ENCODE peak calls at places on chromosomes 2 and 18, in four cellular contexts. One of them, this sample, is unnamed.

GRCh38 chr2:173346035-173346434 is 8.6 kb upstream of the CDCA7 start:
- DNase-seq in AG04449: no peak
- DNase-seq in tibial artery: no peak
- DNase-seq in aorta: no peak
- DNase-seq in this sample: no peak

GRCh38 chr2:114807666-114808065 is 365.2 kb downstream of the DPP10 start:
- DNase-seq in aorta: no peak
- DNase-seq in tibial artery: no peak
- DNase-seq in AG04449: no peak
- DNase-seq in this sample: no peak

GRCh38 chr2:218039171-218039570 is 29.9 kb upstream of the RUFY4 start:
- DNase-seq in aorta: no peak
- DNase-seq in AG04449: no peak
- DNase-seq in tibial artery: no peak
- DNase-seq in this sample: no peak

GRCh38 chr2:99841749-99842148 is 300.6 kb downstream of the AFF3 start:
- DNase-seq in AG04449: no peak
- DNase-seq in tibial artery: no peak
- DNase-seq in aorta: no peak
- DNase-seq in this sample: peak

GRCh38 chr18:79672490-79673276 is 6.9 kb upstream of the CTDP1 start:
- DNase-seq in AG04449: no peak
- DNase-seq in aorta: no peak
- DNase-seq in tibial artery: no peak
- DNase-seq in this sample: no peak

GRCh38 chr2:186427970-186428369 is 58.1 kb upstream of the ZC3H15 start:
- DNase-seq in aorta: no peak
- DNase-seq in tibial artery: no peak
- DNase-seq in AG04449: no peak
- DNase-seq in this sample: no peak

GRCh38 chr2:196162586-196163180 is 8.7 kb downstream of the STK17B start:
- DNase-seq in aorta: no peak
- DNase-seq in tibial artery: no peak
- DNase-seq in AG04449: no peak
- DNase-seq in this sample: no peak

GRCh38 chr2:156625360-156625995 is 189.3 kb downstream of the GPD2 start:
- DNase-seq in AG04449: no peak
- DNase-seq in aorta: no peak
- DNase-seq in tibial artery: no peak
- DNase-seq in this sample: no peak

GRCh38 chr2:231883468-231883881 is 42.7 kb downstream of the NPPC start:
- DNase-seq in AG04449: no peak
- DNase-seq in aorta: no peak
- DNase-seq in tibial artery: no peak
- DNase-seq in this sample: peak

GRCh38 chr2:86049529-86049928 is 56.2 kb downstream of the POLR1A start:
- DNase-seq in AG04449: no peak
- DNase-seq in tibial artery: peak
- DNase-seq in aorta: no peak
- DNase-seq in this sample: no peak
- H3K4me3 ChIP-seq in AG04449: no peak
- H3K4me3 ChIP-seq in tibial artery: no peak
- H3K4me3 ChIP-seq in aorta: no peak
- H3K4me3 ChIP-seq in this sample: no peak

GRCh38 chr18:22324191-22325131 is 93.3 kb downstream of the CTAGE1 start:
- DNase-seq in aorta: peak
- DNase-seq in AG04449: no peak
- DNase-seq in tibial artery: peak
- DNase-seq in this sample: no peak
- H3K4me3 ChIP-seq in aorta: peak
- H3K4me3 ChIP-seq in AG04449: peak
- H3K4me3 ChIP-seq in tibial artery: peak
- H3K4me3 ChIP-seq in this sample: peak

DNA sequence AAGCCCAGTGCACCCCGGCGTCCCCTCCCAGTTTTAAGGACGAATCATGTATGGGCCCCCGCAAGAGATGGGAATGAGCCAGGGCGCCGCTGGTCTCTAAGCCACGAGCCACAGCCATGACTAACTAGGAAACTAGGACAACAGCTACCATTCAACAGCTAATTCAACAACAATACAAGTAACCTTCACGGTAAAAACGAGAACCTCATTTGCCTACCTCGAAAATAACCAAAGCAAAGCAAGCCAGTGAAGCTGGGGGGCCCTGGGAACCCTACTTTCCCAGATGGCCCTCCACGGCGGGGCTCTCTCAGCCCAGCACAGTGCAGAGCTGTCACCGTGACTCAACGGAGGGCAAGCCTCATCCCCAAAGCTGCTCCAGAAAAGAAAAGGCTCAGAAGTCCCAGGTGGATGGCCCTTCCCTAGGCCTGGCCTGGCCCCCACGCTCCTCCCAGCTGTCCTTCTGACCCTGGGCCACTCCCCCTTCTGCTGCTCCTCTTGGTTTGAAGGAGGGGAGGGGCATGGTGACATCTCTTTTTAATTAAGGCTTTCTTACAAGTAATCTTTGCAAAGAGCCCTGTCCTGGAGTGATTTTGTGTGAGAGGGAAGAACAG is 126.3 kb downstream of the HDAC4 start:
- DNase-seq in aorta: peak
- DNase-seq in tibial artery: peak
- DNase-seq in AG04449: no peak
- DNase-seq in this sample: peak
- H3K4me3 ChIP-seq in aorta: no peak
- H3K4me3 ChIP-seq in tibial artery: peak
- H3K4me3 ChIP-seq in AG04449: peak
- H3K4me3 ChIP-seq in this sample: no peak

GRCh38 chr2:233422050-233422639 is 67.9 kb downstream of the DGKD start:
- DNase-seq in aorta: no peak
- DNase-seq in tibial artery: peak
- DNase-seq in AG04449: no peak
- DNase-seq in this sample: no peak

GRCh38 chr2:233418052-233418760 is 63.9 kb downstream of the DGKD start:
- DNase-seq in AG04449: no peak
- DNase-seq in aorta: no peak
- DNase-seq in tibial artery: peak
- DNase-seq in this sample: no peak

GRCh38 chr2:233418761-233419625 is 64.7 kb downstream of the DGKD start:
- DNase-seq in aorta: peak
- DNase-seq in tibial artery: peak
- DNase-seq in AG04449: no peak
- DNase-seq in this sample: peak

GRCh38 chr2:233421091-233421816 is 67.0 kb downstream of the DGKD start:
- DNase-seq in AG04449: no peak
- DNase-seq in tibial artery: peak
- DNase-seq in aorta: no peak
- DNase-seq in this sample: no peak

GRCh38 chr2:233419626-233420431 is 65.5 kb downstream of the DGKD start:
- DNase-seq in AG04449: no peak
- DNase-seq in aorta: no peak
- DNase-seq in tibial artery: peak
- DNase-seq in this sample: no peak
- H3K4me3 ChIP-seq in AG04449: no peak
- H3K4me3 ChIP-seq in aorta: peak
- H3K4me3 ChIP-seq in tibial artery: peak
- H3K4me3 ChIP-seq in this sample: no peak

GRCh38 chr2:168180483-168180882 is 66.9 kb downstream of the STK39 start:
- DNase-seq in tibial artery: no peak
- DNase-seq in AG04449: no peak
- DNase-seq in aorta: no peak
- DNase-seq in this sample: no peak

GRCh38 chr2:168180914-168181313 is 66.5 kb downstream of the STK39 start:
- DNase-seq in tibial artery: no peak
- DNase-seq in AG04449: no peak
- DNase-seq in aorta: no peak
- DNase-seq in this sample: no peak

GRCh38 chr2:168179592-168179991 is 67.8 kb downstream of the STK39 start:
- DNase-seq in aorta: no peak
- DNase-seq in AG04449: no peak
- DNase-seq in tibial artery: no peak
- DNase-seq in this sample: no peak

GRCh38 chr2:168178520-168178919 is 68.9 kb downstream of the STK39 start:
- DNase-seq in aorta: no peak
- DNase-seq in tibial artery: no peak
- DNase-seq in AG04449: no peak
- DNase-seq in this sample: no peak

GRCh38 chr2:168178925-168179324 is 68.5 kb downstream of the STK39 start:
- DNase-seq in tibial artery: no peak
- DNase-seq in AG04449: no peak
- DNase-seq in aorta: no peak
- DNase-seq in this sample: no peak
- H3K4me3 ChIP-seq in tibial artery: no peak
- H3K4me3 ChIP-seq in AG04449: no peak
- H3K4me3 ChIP-seq in aorta: no peak
- H3K4me3 ChIP-seq in this sample: no peak

GRCh38 chr2:25528173-25528572 is 145.2 kb downstream of the DTNB start:
- DNase-seq in AG04449: peak
- DNase-seq in tibial artery: no peak
- DNase-seq in aorta: no peak
- DNase-seq in this sample: peak
- H3K4me3 ChIP-seq in AG04449: no peak
- H3K4me3 ChIP-seq in tibial artery: no peak
- H3K4me3 ChIP-seq in aorta: no peak
- H3K4me3 ChIP-seq in this sample: no peak

GRCh38 chr2:70552501-70553333 is 909 bp downstream of the TGFA start:
- DNase-seq in AG04449: no peak
- DNase-seq in aorta: no peak
- DNase-seq in tibial artery: no peak
- DNase-seq in this sample: no peak
- H3K4me3 ChIP-seq in AG04449: no peak
- H3K4me3 ChIP-seq in aorta: peak
- H3K4me3 ChIP-seq in tibial artery: peak
- H3K4me3 ChIP-seq in this sample: no peak

GRCh38 chr18:7458873-7459272 is 108.2 kb upstream of the PTPRM start:
- DNase-seq in AG04449: no peak
- DNase-seq in aorta: no peak
- DNase-seq in tibial artery: no peak
- DNase-seq in this sample: no peak

GRCh38 chr18:7454429-7454828 is 112.7 kb upstream of the PTPRM start:
- DNase-seq in aorta: no peak
- DNase-seq in tibial artery: no peak
- DNase-seq in AG04449: no peak
- DNase-seq in this sample: no peak

GRCh38 chr18:7457276-7457675 is 109.8 kb upstream of the PTPRM start:
- DNase-seq in aorta: no peak
- DNase-seq in AG04449: no peak
- DNase-seq in tibial artery: no peak
- DNase-seq in this sample: no peak

GRCh38 chr18:7464245-7464966 is 102.7 kb upstream of the PTPRM start:
- DNase-seq in tibial artery: no peak
- DNase-seq in AG04449: no peak
- DNase-seq in aorta: no peak
- DNase-seq in this sample: no peak

GRCh38 chr18:7459851-7460774 is 107.0 kb upstream of the PTPRM start:
- DNase-seq in aorta: no peak
- DNase-seq in tibial artery: no peak
- DNase-seq in AG04449: no peak
- DNase-seq in this sample: no peak
- H3K4me3 ChIP-seq in aorta: peak
- H3K4me3 ChIP-seq in tibial artery: peak
- H3K4me3 ChIP-seq in AG04449: no peak
- H3K4me3 ChIP-seq in this sample: peak

DNA sequence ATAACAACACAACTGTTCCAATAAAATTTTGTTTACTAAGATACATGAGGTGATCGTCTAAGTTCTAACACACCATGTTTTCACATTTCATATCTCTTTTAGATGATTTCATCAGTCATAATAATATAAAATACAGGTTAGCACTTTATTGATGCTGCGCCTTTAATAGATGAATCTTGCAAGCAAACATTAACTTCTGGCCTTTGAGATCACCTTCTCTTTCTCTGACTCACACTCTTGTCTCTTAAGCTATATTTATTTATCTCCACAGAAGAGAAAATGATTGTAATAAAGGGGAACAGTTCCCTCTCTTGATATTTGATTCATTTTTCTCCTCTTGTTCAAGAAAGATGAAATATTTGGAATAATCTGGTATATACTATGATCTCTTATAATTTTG is 603.3 kb upstream of the POU3F3 start:
- DNase-seq in AG04449: no peak
- DNase-seq in tibial artery: no peak
- DNase-seq in aorta: no peak
- DNase-seq in this sample: no peak
- H3K4me3 ChIP-seq in AG04449: no peak
- H3K4me3 ChIP-seq in tibial artery: no peak
- H3K4me3 ChIP-seq in aorta: no peak
- H3K4me3 ChIP-seq in this sample: no peak